ENCODE peak calls at places on chromosomes 6 and 20, in four cellular contexts. W is stomach, B is ascending aorta, X is right atrium auricular region. H is an unnamed sample.

GRCh38 chr20:19915111-19915798 is 101.9 kb upstream of the NAA20 start:
- DNase-seq in B (no peak), W (no peak), X (no peak), H (no peak)

GRCh38 chr6:79077680-79078056 is 386 bp downstream of the PHIP start:
- DNase-seq in B (no peak), X (no peak), W (peak; percentile 49), H (peak; percentile 51)

GRCh38 chr6:43089467-43089866 is 13.4 kb downstream of the PTK7 start:
- DNase-seq in B (no peak), X (no peak), W (no peak), H (no peak)

GRCh38 chr6:513058-513457 is 121.5 kb downstream of the IRF4 start:
- DNase-seq in W (no peak), X (no peak), B (no peak), H (no peak)

GRCh38 chr6:33906413-33906812 is 102.6 kb upstream of the MLN start:
- DNase-seq in X (no peak), W (no peak), B (no peak), H (no peak)

GRCh38 chr6:26553264-26553738 is 15.1 kb downstream of the HMGN4 start:
- DNase-seq in B (peak; percentile 83), X (peak; percentile 70), W (peak; percentile 72), H (peak; percentile 75)

GRCh38 chr6:87722831-87723726 is 21.0 kb upstream of the AKIRIN2 start:
- DNase-seq in B (peak; percentile 85), X (peak; percentile 82), W (peak; percentile 44), H (peak; percentile 56)

GRCh38 chr6:156174026-156174880 is 602.9 kb upstream of the ARID1B start:
- DNase-seq in W (no peak), B (no peak), X (no peak), H (no peak)

GRCh38 chr20:32823737-32824588 is 4.2 kb downstream of the MAPRE1 start:
- DNase-seq in W (no peak), X (no peak), B (no peak), H (no peak)

GRCh38 chr6:170101281-170102035 is 189.4 kb downstream of the DLL1 start:
- DNase-seq in X (peak; percentile 52), W (peak; percentile 17), B (peak; percentile 51), H (peak; percentile 48)

GRCh38 chr6:46370622-46371021 is 120.6 kb downstream of the RCAN2 start:
- DNase-seq in B (no peak), W (no peak), X (no peak), H (no peak)

GRCh38 chr20:10910535-10911239 is 236.9 kb upstream of the JAG1 start:
- DNase-seq in B (no peak), W (no peak), X (no peak), H (no peak)

GRCh38 chr20:44134897-44135810 is 51.8 kb downstream of the JPH2 start:
- DNase-seq in X (no peak), W (no peak), B (no peak), H (no peak)

GRCh38 chr20:17735206-17735804 is 35.5 kb downstream of the BANF2 start:
- DNase-seq in B (no peak), X (no peak), W (no peak), H (no peak)

GRCh38 chr20:7714549-7714948 is 225.7 kb downstream of the HAO1 start:
- DNase-seq in X (no peak), W (no peak), B (no peak), H (no peak)

GRCh38 chr6:33622456-33623431 is 1.6 kb downstream of the ITPR3 start:
- DNase-seq in W (peak; percentile 63), B (no peak), X (no peak), H (no peak)

GRCh38 chr20:44142416-44142815 is 44.6 kb downstream of the JPH2 start:
- DNase-seq in W (no peak), B (no peak), X (no peak), H (no peak)

GRCh38 chr20:49724637-49725606 is 11.2 kb upstream of the B4GALT5 start:
- DNase-seq in W (no peak), X (peak; percentile 66), B (no peak), H (peak; percentile 48)

GRCh38 chr6:170285482-170285881 is 5.4 kb downstream of the DLL1 start:
- DNase-seq in B (peak; percentile 47), W (peak; percentile 23), X (no peak), H (no peak)

GRCh38 chr20:36269507-36269906 is 33.2 kb downstream of the AAR2 start:
- DNase-seq in B (no peak), X (no peak), W (no peak), H (no peak)

GRCh38 chr6:25343984-25344383 is 64.8 kb downstream of the CARMIL1 start:
- DNase-seq in B (no peak), W (no peak), X (no peak), H (no peak)

GRCh38 chr6:116430860-116431259 is 30.3 kb upstream of the CALHM6 start:
- DNase-seq in W (no peak), X (no peak), B (no peak), H (no peak)
- TF ChIP-seq CTCF in W (no peak), X (no peak), B (no peak), H (no peak)

DNA sequence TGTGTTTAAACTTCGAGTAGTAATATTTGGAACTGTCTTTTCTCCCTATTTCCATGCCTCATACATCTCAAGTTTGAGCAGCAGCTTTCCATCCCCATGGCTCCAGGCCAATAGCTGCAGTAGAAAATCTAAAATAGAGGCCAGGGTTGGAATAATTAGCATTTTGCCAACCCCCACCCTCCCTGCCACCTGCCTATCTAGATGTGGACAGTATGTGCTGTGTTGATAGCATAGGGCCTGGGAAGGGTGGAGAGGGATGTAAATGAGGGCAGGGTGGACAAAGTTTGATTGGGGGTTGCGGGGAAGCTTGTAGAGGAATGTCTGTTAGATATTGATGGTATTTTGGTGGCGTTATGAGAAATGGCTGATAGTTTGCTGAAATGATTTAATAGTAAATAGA is 5.6 kb downstream of the TOP1 start:
- DNase-seq in X (no peak), B (no peak), W (no peak), H (no peak)
- H3K4me1 ChIP-seq in X (peaks cover 81% of the 10 kb centered on the region), B (peaks cover 38% of the 10 kb centered on the region), W (peaks cover 38% of the 10 kb centered on the region), H (no peaks in the 10 kb centered on the region)

GRCh38 chr6:161557333-161558107 is 283.7 kb upstream of the AGPAT4 start:
- DNase-seq in X (no peak), B (no peak), W (no peak), H (no peak)
- TF ChIP-seq CTCF in X (no peak), B (no peak), W (no peak), H (no peak)

GRCh38 chr6:16730720-16731502 is 30.3 kb downstream of the ATXN1 start:
- DNase-seq in X (no peak), W (no peak), B (no peak), H (no peak)

GRCh38 chr6:16729744-16730143 is 31.5 kb downstream of the ATXN1 start:
- DNase-seq in X (no peak), W (no peak), B (no peak), H (no peak)

GRCh38 chr6:16727996-16728395 is 33.3 kb downstream of the ATXN1 start:
- DNase-seq in X (no peak), B (no peak), W (no peak), H (no peak)

GRCh38 chr6:16728513-16729182 is 32.6 kb downstream of the ATXN1 start:
- DNase-seq in W (no peak), X (no peak), B (no peak), H (no peak)

DNA sequence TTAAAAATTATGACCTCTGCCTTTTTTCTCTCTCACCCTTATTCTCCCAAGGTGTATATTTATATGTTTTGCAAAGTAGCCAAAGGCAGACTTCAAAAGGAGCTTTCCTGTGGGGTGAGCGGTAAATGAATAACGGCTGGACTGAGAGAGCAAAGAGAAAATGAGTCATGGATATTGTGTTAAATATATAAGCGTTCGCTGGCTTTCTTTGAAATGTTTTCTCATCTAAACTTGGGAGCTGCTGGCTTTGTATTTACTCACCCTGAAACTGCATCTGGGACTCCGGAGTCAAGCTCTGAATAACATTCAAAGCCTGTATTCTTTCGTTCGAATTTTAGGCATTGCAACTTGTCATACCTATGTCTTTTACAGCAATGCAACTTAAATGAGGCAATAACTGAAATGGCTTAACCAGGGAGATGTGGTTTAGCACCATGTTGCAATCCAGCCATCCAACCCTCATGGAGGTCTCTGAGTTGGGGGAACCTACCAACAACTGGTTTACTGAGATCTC is 32.0 kb downstream of the ATXN1 start:
- DNase-seq in W (no peak), B (no peak), X (no peak), H (no peak)
- H3K4me1 ChIP-seq in W (peaks cover 40% of the 10 kb centered on the region), B (peaks cover 24% of the 10 kb centered on the region), X (peaks cover 50% of the 10 kb centered on the region), H (peaks cover 7% of the 10 kb centered on the region)

GRCh38 chr20:24297928-24298327 is 171.5 kb upstream of the SYNDIG1 start:
- DNase-seq in B (no peak), X (no peak), W (no peak), H (no peak)

GRCh38 chr20:24291066-24291465 is 178.4 kb upstream of the SYNDIG1 start:
- DNase-seq in W (no peak), X (no peak), B (no peak), H (no peak)

GRCh38 chr20:24296477-24297380 is 172.7 kb upstream of the SYNDIG1 start:
- DNase-seq in B (no peak), X (no peak), W (no peak), H (no peak)
- TF ChIP-seq CTCF in B (no peak), X (no peak), W (no peak), H (no peak)

DNA sequence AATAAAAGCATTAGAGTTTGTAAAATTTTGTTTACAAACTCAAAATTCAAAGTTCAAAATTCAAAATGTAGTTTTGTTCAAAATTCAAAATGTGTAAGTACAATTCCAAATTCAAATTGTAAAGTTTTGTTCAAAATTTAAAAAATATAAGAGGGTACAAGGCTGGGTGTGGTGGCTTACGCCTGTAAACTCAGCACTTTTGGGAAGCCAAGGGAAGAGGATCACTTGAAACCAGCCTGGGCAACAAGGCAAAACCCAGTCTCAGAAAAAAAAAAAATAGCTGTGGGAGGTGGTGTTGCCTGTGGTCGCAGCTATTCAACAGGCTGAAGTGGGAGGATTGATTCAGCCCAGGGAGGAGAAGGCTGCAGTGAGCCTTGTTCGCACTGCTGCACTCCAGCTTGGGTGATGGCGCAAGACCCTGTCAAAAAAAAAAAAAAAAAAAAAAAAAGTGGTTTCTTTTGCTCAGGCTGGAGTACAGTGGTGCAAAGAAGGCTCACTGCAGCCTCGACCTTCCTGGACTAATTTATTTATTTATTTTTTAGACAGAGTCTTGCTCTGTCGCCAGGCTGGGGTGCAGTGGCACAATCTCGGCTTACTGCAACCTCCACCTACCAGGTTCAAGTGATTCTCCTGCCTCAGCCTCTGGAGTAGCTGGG is 5.4 kb upstream of the ZBTB12 start:
- DNase-seq in X (no peak), W (no peak), B (no peak), H (no peak)
- H3K4me1 ChIP-seq in X (peaks cover 9% of the 10 kb centered on the region), W (peaks cover 9% of the 10 kb centered on the region), B (peaks cover 9% of the 10 kb centered on the region), H (no peaks in the 10 kb centered on the region)

DNA sequence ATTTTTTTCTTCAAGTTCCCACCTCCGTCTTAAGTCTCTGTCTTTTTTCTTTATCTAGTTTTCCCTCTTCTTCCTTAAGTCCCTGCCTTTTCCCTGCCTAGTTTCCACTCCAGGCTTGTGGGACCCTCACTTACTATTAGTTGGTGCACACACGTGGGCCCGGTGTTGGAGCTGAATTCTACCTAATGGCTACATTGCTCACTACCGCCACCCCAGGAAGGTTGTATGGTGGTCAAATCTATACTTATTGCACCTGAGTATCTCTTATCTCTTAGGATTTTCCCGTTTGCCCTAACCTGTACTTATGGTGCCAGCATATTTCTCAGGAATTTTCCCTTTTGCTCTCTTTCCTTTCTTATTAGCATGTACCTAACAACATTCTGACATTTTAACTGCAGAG is 692.8 kb downstream of the EPM2A start:
- DNase-seq in B (no peak), W (no peak), X (no peak), H (no peak)
- TF ChIP-seq CTCF in B (no peak), W (no peak), X (no peak), H (no peak)

H was measured in breast epithelium.